ENCODE peak calls at places on chromosomes 6 and 20, in nine cellular contexts. One of them, this sample, is unnamed.

GRCh38 chr6:153024401-153025017 is 22.0 kb upstream of the MTRF1L start:
- DNase-seq in neural progenitor cell: peak; percentile 74
- DNase-seq in colonic mucosa: peak; percentile 42
- DNase-seq in left ventricle myocardium inferior: no peak
- DNase-seq in MM.1S: peak; percentile 46
- DNase-seq in thyroid gland: peak; percentile 18
- DNase-seq in heart left ventricle: no peak
- DNase-seq in CD8-positive, alpha-beta T cell: peak; percentile 29
- DNase-seq in fibroblast of lung: peak; percentile 38
- DNase-seq in this sample: peak; percentile 41

GRCh38 chr6:31353508-31353907 is 3.5 kb downstream of the HLA-B start:
- DNase-seq in neural progenitor cell: no peak
- DNase-seq in colonic mucosa: no peak
- DNase-seq in left ventricle myocardium inferior: no peak
- DNase-seq in MM.1S: no peak
- DNase-seq in thyroid gland: no peak
- DNase-seq in heart left ventricle: no peak
- DNase-seq in CD8-positive, alpha-beta T cell: no peak
- DNase-seq in fibroblast of lung: no peak
- DNase-seq in this sample: no peak

GRCh38 chr6:28809947-28810654 is 113.7 kb downstream of the TRIM27 start:
- DNase-seq in neural progenitor cell: peak; percentile 67
- DNase-seq in colonic mucosa: no peak
- DNase-seq in left ventricle myocardium inferior: no peak
- DNase-seq in MM.1S: no peak
- DNase-seq in thyroid gland: no peak
- DNase-seq in heart left ventricle: no peak
- DNase-seq in CD8-positive, alpha-beta T cell: no peak
- DNase-seq in fibroblast of lung: no peak
- DNase-seq in this sample: peak; percentile 57

GRCh38 chr6:165383323-165383722 is 73.9 kb upstream of the C6orf118 start:
- DNase-seq in neural progenitor cell: no peak
- DNase-seq in colonic mucosa: no peak
- DNase-seq in left ventricle myocardium inferior: no peak
- DNase-seq in MM.1S: no peak
- DNase-seq in thyroid gland: no peak
- DNase-seq in heart left ventricle: no peak
- DNase-seq in CD8-positive, alpha-beta T cell: no peak
- DNase-seq in fibroblast of lung: no peak
- DNase-seq in this sample: no peak

GRCh38 chr20:6730929-6731328 is 36.6 kb upstream of the BMP2 start:
- DNase-seq in neural progenitor cell: no peak
- DNase-seq in colonic mucosa: no peak
- DNase-seq in left ventricle myocardium inferior: no peak
- DNase-seq in MM.1S: no peak
- DNase-seq in thyroid gland: no peak
- DNase-seq in heart left ventricle: no peak
- DNase-seq in CD8-positive, alpha-beta T cell: no peak
- DNase-seq in fibroblast of lung: no peak
- DNase-seq in this sample: no peak

GRCh38 chr6:25302677-25303128 is 23.5 kb downstream of the CARMIL1 start:
- DNase-seq in neural progenitor cell: peak; percentile 14
- DNase-seq in colonic mucosa: no peak
- DNase-seq in left ventricle myocardium inferior: no peak
- DNase-seq in MM.1S: no peak
- DNase-seq in thyroid gland: no peak
- DNase-seq in heart left ventricle: no peak
- DNase-seq in CD8-positive, alpha-beta T cell: no peak
- DNase-seq in fibroblast of lung: peak; percentile 94
- DNase-seq in this sample: peak; percentile 18

GRCh38 chr20:53032021-53033001 is 60.2 kb downstream of the TSHZ2 start:
- DNase-seq in neural progenitor cell: no peak
- DNase-seq in colonic mucosa: no peak
- DNase-seq in left ventricle myocardium inferior: no peak
- DNase-seq in MM.1S: no peak
- DNase-seq in thyroid gland: no peak
- DNase-seq in heart left ventricle: no peak
- DNase-seq in CD8-positive, alpha-beta T cell: no peak
- DNase-seq in fibroblast of lung: peak; percentile 99
- DNase-seq in this sample: no peak

GRCh38 chr6:43481075-43481474 is 3.7 kb downstream of the TJAP1 start:
- DNase-seq in neural progenitor cell: no peak
- DNase-seq in colonic mucosa: no peak
- DNase-seq in left ventricle myocardium inferior: no peak
- DNase-seq in MM.1S: no peak
- DNase-seq in thyroid gland: no peak
- DNase-seq in heart left ventricle: no peak
- DNase-seq in CD8-positive, alpha-beta T cell: no peak
- DNase-seq in fibroblast of lung: no peak
- DNase-seq in this sample: no peak

GRCh38 chr6:96939019-96939805 is 14.7 kb downstream of the KLHL32 start:
- DNase-seq in neural progenitor cell: no peak
- DNase-seq in colonic mucosa: peak; percentile 27
- DNase-seq in left ventricle myocardium inferior: no peak
- DNase-seq in MM.1S: no peak
- DNase-seq in thyroid gland: peak; percentile 2
- DNase-seq in heart left ventricle: no peak
- DNase-seq in CD8-positive, alpha-beta T cell: no peak
- DNase-seq in fibroblast of lung: peak; percentile 67
- DNase-seq in this sample: peak; percentile 37

GRCh38 chr20:61807426-61808160 is 258.1 kb downstream of the TAF4 start:
- DNase-seq in neural progenitor cell: no peak
- DNase-seq in colonic mucosa: no peak
- DNase-seq in left ventricle myocardium inferior: no peak
- DNase-seq in MM.1S: no peak
- DNase-seq in thyroid gland: no peak
- DNase-seq in heart left ventricle: peak; percentile 56
- DNase-seq in CD8-positive, alpha-beta T cell: no peak
- DNase-seq in fibroblast of lung: no peak
- DNase-seq in this sample: no peak

GRCh38 chr6:53294095-53294494 is 54.7 kb downstream of the ELOVL5 start:
- DNase-seq in neural progenitor cell: peak; percentile 64
- DNase-seq in colonic mucosa: peak; percentile 24
- DNase-seq in left ventricle myocardium inferior: no peak
- DNase-seq in MM.1S: no peak
- DNase-seq in thyroid gland: no peak
- DNase-seq in heart left ventricle: no peak
- DNase-seq in CD8-positive, alpha-beta T cell: peak; percentile 45
- DNase-seq in fibroblast of lung: no peak
- DNase-seq in this sample: peak; percentile 47

GRCh38 chr20:62824476-62825287 is 7.8 kb downstream of the COL9A3 start:
- DNase-seq in neural progenitor cell: peak; percentile 85
- DNase-seq in colonic mucosa: peak; percentile 76
- DNase-seq in left ventricle myocardium inferior: no peak
- DNase-seq in MM.1S: peak; percentile 52
- DNase-seq in thyroid gland: peak; percentile 75
- DNase-seq in heart left ventricle: no peak
- DNase-seq in CD8-positive, alpha-beta T cell: peak; percentile 36
- DNase-seq in fibroblast of lung: peak; percentile 52
- DNase-seq in this sample: peak; percentile 60
- H3K4me1 ChIP-seq in neural progenitor cell: peaks cover 16% of the 10 kb centered on the region
- H3K4me1 ChIP-seq in colonic mucosa: peaks cover 11% of the 10 kb centered on the region
- H3K4me1 ChIP-seq in left ventricle myocardium inferior: peaks cover 15% of the 10 kb centered on the region
- H3K4me1 ChIP-seq in MM.1S: peaks cover 6% of the 10 kb centered on the region
- H3K4me1 ChIP-seq in thyroid gland: peaks cover 24% of the 10 kb centered on the region
- H3K4me1 ChIP-seq in heart left ventricle: peaks cover 9% of the 10 kb centered on the region
- H3K4me1 ChIP-seq in CD8-positive, alpha-beta T cell: peaks cover 7% of the 10 kb centered on the region
- H3K4me1 ChIP-seq in fibroblast of lung: peaks cover under 1% of the 10 kb centered on the region
- H3K4me1 ChIP-seq in this sample: peaks cover 18% of the 10 kb centered on the region

GRCh38 chr20:46362931-46363872 is 43.2 kb downstream of the ELMO2 start:
- DNase-seq in neural progenitor cell: no peak
- DNase-seq in colonic mucosa: no peak
- DNase-seq in left ventricle myocardium inferior: no peak
- DNase-seq in MM.1S: no peak
- DNase-seq in thyroid gland: no peak
- DNase-seq in heart left ventricle: no peak
- DNase-seq in CD8-positive, alpha-beta T cell: no peak
- DNase-seq in fibroblast of lung: no peak
- DNase-seq in this sample: no peak

GRCh38 chr20:46366826-46367225 is 39.6 kb downstream of the ELMO2 start:
- DNase-seq in neural progenitor cell: no peak
- DNase-seq in colonic mucosa: no peak
- DNase-seq in left ventricle myocardium inferior: no peak
- DNase-seq in MM.1S: no peak
- DNase-seq in thyroid gland: no peak
- DNase-seq in heart left ventricle: no peak
- DNase-seq in CD8-positive, alpha-beta T cell: no peak
- DNase-seq in fibroblast of lung: no peak
- DNase-seq in this sample: no peak

GRCh38 chr20:46363874-46364669 is 42.3 kb downstream of the ELMO2 start:
- DNase-seq in neural progenitor cell: peak; percentile 95
- DNase-seq in colonic mucosa: peak; percentile 90
- DNase-seq in left ventricle myocardium inferior: peak; percentile 89
- DNase-seq in MM.1S: peak; percentile 87
- DNase-seq in thyroid gland: peak; percentile 89
- DNase-seq in heart left ventricle: peak; percentile 95
- DNase-seq in CD8-positive, alpha-beta T cell: peak; percentile 86
- DNase-seq in fibroblast of lung: peak; percentile 90
- DNase-seq in this sample: peak; percentile 94

GRCh38 chr20:46365483-46366215 is 40.8 kb downstream of the ELMO2 start:
- DNase-seq in neural progenitor cell: no peak
- DNase-seq in colonic mucosa: no peak
- DNase-seq in left ventricle myocardium inferior: no peak
- DNase-seq in MM.1S: no peak
- DNase-seq in thyroid gland: no peak
- DNase-seq in heart left ventricle: no peak
- DNase-seq in CD8-positive, alpha-beta T cell: no peak
- DNase-seq in fibroblast of lung: no peak
- DNase-seq in this sample: no peak

GRCh38 chr20:46364670-46365482 is 41.5 kb downstream of the ELMO2 start:
- DNase-seq in neural progenitor cell: no peak
- DNase-seq in colonic mucosa: no peak
- DNase-seq in left ventricle myocardium inferior: no peak
- DNase-seq in MM.1S: no peak
- DNase-seq in thyroid gland: no peak
- DNase-seq in heart left ventricle: no peak
- DNase-seq in CD8-positive, alpha-beta T cell: no peak
- DNase-seq in fibroblast of lung: no peak
- DNase-seq in this sample: no peak
- H3K36me3 ChIP-seq in neural progenitor cell: no peaks in the 10 kb centered on the region
- H3K36me3 ChIP-seq in colonic mucosa: peaks cover 6% of the 10 kb centered on the region
- H3K36me3 ChIP-seq in left ventricle myocardium inferior: peaks cover 44% of the 10 kb centered on the region
- H3K36me3 ChIP-seq in MM.1S: no peaks in the 10 kb centered on the region
- H3K36me3 ChIP-seq in thyroid gland: peaks cover 9% of the 10 kb centered on the region
- H3K36me3 ChIP-seq in heart left ventricle: peaks cover 47% of the 10 kb centered on the region
- H3K36me3 ChIP-seq in CD8-positive, alpha-beta T cell: peaks cover 5% of the 10 kb centered on the region
- H3K36me3 ChIP-seq in fibroblast of lung: peaks cover 21% of the 10 kb centered on the region
- H3K36me3 ChIP-seq in this sample: peaks cover 25% of the 10 kb centered on the region

DNA sequence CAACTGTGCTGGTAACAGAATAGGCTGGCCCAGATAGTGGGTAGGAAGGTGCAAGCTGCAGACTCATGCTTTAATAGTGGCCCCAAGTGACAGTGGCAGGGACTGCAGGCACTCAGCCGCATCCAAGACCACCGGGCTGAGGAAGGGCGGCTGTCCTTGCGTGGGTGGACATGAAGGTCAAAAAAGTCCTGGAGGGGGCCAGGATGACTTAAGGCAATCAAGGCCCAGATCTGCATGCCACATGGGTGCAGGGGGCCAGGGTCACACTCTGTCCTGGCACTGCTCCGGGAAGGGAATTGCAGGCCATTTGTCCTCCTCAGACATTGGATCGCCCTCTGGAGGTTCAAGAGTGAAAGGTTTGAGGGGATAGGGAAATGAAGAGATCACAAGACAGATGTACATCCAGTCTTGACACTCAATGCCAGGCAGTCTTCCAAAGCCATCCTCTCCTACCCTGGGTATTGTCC is 10.4 kb upstream of the VNN2 start:
- DNase-seq in neural progenitor cell: peak; percentile 72
- DNase-seq in colonic mucosa: peak; percentile 56
- DNase-seq in left ventricle myocardium inferior: peak; percentile 16
- DNase-seq in MM.1S: no peak
- DNase-seq in thyroid gland: no peak
- DNase-seq in heart left ventricle: peak; percentile 65
- DNase-seq in CD8-positive, alpha-beta T cell: no peak
- DNase-seq in fibroblast of lung: no peak
- DNase-seq in this sample: peak; percentile 33
- TF ChIP-seq CTCF in neural progenitor cell: peak; percentile 76
- TF ChIP-seq CTCF in colonic mucosa: peak; percentile 48
- TF ChIP-seq CTCF in left ventricle myocardium inferior: peak; percentile 55
- TF ChIP-seq CTCF in MM.1S: peak; percentile 26
- TF ChIP-seq CTCF in thyroid gland: peak; percentile 48
- TF ChIP-seq CTCF in heart left ventricle: peak; percentile 26
- TF ChIP-seq CTCF in CD8-positive, alpha-beta T cell: peak; percentile 28
- TF ChIP-seq CTCF in fibroblast of lung: peak; percentile 4
- TF ChIP-seq CTCF in this sample: peak; percentile 48

GRCh38 chr6:118712955-118713354 is 61.6 kb upstream of the CEP85L start:
- DNase-seq in neural progenitor cell: no peak
- DNase-seq in colonic mucosa: no peak
- DNase-seq in left ventricle myocardium inferior: no peak
- DNase-seq in MM.1S: no peak
- DNase-seq in thyroid gland: no peak
- DNase-seq in heart left ventricle: no peak
- DNase-seq in CD8-positive, alpha-beta T cell: no peak
- DNase-seq in fibroblast of lung: peak; percentile 82
- DNase-seq in this sample: no peak

GRCh38 chr6:118708736-118709135 is 57.3 kb upstream of the CEP85L start:
- DNase-seq in neural progenitor cell: no peak
- DNase-seq in colonic mucosa: no peak
- DNase-seq in left ventricle myocardium inferior: no peak
- DNase-seq in MM.1S: no peak
- DNase-seq in thyroid gland: no peak
- DNase-seq in heart left ventricle: no peak
- DNase-seq in CD8-positive, alpha-beta T cell: no peak
- DNase-seq in fibroblast of lung: peak; percentile 65
- DNase-seq in this sample: no peak

GRCh38 chr6:118708055-118708454 is 56.7 kb upstream of the CEP85L start:
- DNase-seq in neural progenitor cell: no peak
- DNase-seq in colonic mucosa: no peak
- DNase-seq in left ventricle myocardium inferior: no peak
- DNase-seq in MM.1S: no peak
- DNase-seq in thyroid gland: no peak
- DNase-seq in heart left ventricle: no peak
- DNase-seq in CD8-positive, alpha-beta T cell: no peak
- DNase-seq in fibroblast of lung: peak; percentile 70
- DNase-seq in this sample: no peak

GRCh38 chr6:118710616-118711015 is 59.2 kb upstream of the CEP85L start:
- DNase-seq in neural progenitor cell: no peak
- DNase-seq in colonic mucosa: no peak
- DNase-seq in left ventricle myocardium inferior: no peak
- DNase-seq in MM.1S: no peak
- DNase-seq in thyroid gland: no peak
- DNase-seq in heart left ventricle: no peak
- DNase-seq in CD8-positive, alpha-beta T cell: no peak
- DNase-seq in fibroblast of lung: no peak
- DNase-seq in this sample: no peak

DNA sequence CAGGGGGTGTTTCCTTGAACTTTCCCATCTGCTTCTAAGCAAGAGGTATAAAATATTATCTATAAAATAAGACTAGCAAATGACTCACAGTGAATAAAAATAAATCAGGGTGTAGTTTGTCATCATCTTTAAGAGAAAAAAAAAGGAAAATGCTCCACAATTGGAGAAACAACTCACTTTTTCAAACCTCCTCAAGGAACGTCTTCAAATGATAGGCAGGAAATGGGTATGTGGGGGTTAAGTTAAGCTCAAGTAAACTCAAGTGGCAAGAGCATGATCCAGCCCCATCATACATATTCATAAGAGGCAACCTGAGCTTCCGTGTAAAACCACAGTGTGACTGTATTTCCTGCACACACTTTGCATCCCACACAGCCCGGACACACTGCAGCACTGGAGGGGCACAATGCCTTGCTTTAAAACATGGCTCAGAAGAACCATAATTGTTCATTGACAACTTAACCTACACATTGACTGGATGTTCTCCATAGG is 58.5 kb upstream of the CEP85L start:
- DNase-seq in neural progenitor cell: no peak
- DNase-seq in colonic mucosa: peak; percentile 26
- DNase-seq in left ventricle myocardium inferior: no peak
- DNase-seq in MM.1S: peak; percentile 85
- DNase-seq in thyroid gland: no peak
- DNase-seq in heart left ventricle: no peak
- DNase-seq in CD8-positive, alpha-beta T cell: peak; percentile 70
- DNase-seq in fibroblast of lung: peak; percentile 95
- DNase-seq in this sample: no peak
- H3K4me1 ChIP-seq in neural progenitor cell: peaks cover 20% of the 10 kb centered on the region
- H3K4me1 ChIP-seq in colonic mucosa: no peaks in the 10 kb centered on the region
- H3K4me1 ChIP-seq in left ventricle myocardium inferior: peaks cover 32% of the 10 kb centered on the region
- H3K4me1 ChIP-seq in MM.1S: peaks cover 31% of the 10 kb centered on the region
- H3K4me1 ChIP-seq in thyroid gland: peaks cover 12% of the 10 kb centered on the region
- H3K4me1 ChIP-seq in heart left ventricle: peaks cover 17% of the 10 kb centered on the region
- H3K4me1 ChIP-seq in CD8-positive, alpha-beta T cell: peaks cover 64% of the 10 kb centered on the region
- H3K4me1 ChIP-seq in fibroblast of lung: peaks cover 22% of the 10 kb centered on the region
- H3K4me1 ChIP-seq in this sample: peaks cover 28% of the 10 kb centered on the region

This sample was measured in BE2C.